ENCODE peak calls at places on chromosomes 5 and 9, in six cellular contexts. One of them, this sample, is unnamed.

GRCh38 chr9:120583958-120584369 is 4.0 kb upstream of the CDK5RAP2 start:
- DNase-seq in brain microvascular endothelial cell: peak
- DNase-seq in foreskin fibroblast: peak
- DNase-seq in tibial artery: no peak
- DNase-seq in H1: no peak
- DNase-seq in transverse colon: peak
- DNase-seq in this sample: peak

GRCh38 chr5:107875834-107876233 is 205.1 kb upstream of the EFNA5 start:
- DNase-seq in tibial artery: no peak
- DNase-seq in transverse colon: no peak
- DNase-seq in foreskin fibroblast: peak
- DNase-seq in brain microvascular endothelial cell: peak
- DNase-seq in H1: no peak
- DNase-seq in this sample: no peak

GRCh38 chr5:177364159-177364962 is 6.6 kb downstream of the RGS14 start:
- DNase-seq in tibial artery: no peak
- DNase-seq in H1: no peak
- DNase-seq in foreskin fibroblast: peak
- DNase-seq in brain microvascular endothelial cell: no peak
- DNase-seq in transverse colon: no peak
- DNase-seq in this sample: no peak

GRCh38 chr5:77015938-77016569 is 14.2 kb upstream of the AGGF1 start:
- DNase-seq in brain microvascular endothelial cell: peak
- DNase-seq in tibial artery: no peak
- DNase-seq in transverse colon: no peak
- DNase-seq in foreskin fibroblast: peak
- DNase-seq in H1: no peak
- DNase-seq in this sample: peak

GRCh38 chr9:4228606-4229005 is 71.3 kb downstream of the GLIS3 start:
- DNase-seq in tibial artery: no peak
- DNase-seq in brain microvascular endothelial cell: peak
- DNase-seq in transverse colon: no peak
- DNase-seq in foreskin fibroblast: peak
- DNase-seq in H1: no peak
- DNase-seq in this sample: no peak

GRCh38 chr5:54990751-54991349 is 5.5 kb upstream of the ESM1 start:
- DNase-seq in transverse colon: no peak
- DNase-seq in H1: no peak
- DNase-seq in brain microvascular endothelial cell: peak
- DNase-seq in tibial artery: no peak
- DNase-seq in foreskin fibroblast: peak
- DNase-seq in this sample: peak

GRCh38 chr5:176660860-176661641 is 13.8 kb downstream of the TSPAN17 start:
- DNase-seq in tibial artery: peak
- DNase-seq in H1: peak
- DNase-seq in transverse colon: peak
- DNase-seq in brain microvascular endothelial cell: peak
- DNase-seq in foreskin fibroblast: peak
- DNase-seq in this sample: no peak

GRCh38 chr5:28499764-28500290 is 1461.4 kb upstream of the CDH9 start:
- DNase-seq in brain microvascular endothelial cell: no peak
- DNase-seq in transverse colon: no peak
- DNase-seq in H1: no peak
- DNase-seq in tibial artery: no peak
- DNase-seq in foreskin fibroblast: no peak
- DNase-seq in this sample: no peak

GRCh38 chr9:23659346-23660006 is 166.6 kb downstream of the ELAVL2 start:
- DNase-seq in transverse colon: no peak
- DNase-seq in H1: no peak
- DNase-seq in brain microvascular endothelial cell: no peak
- DNase-seq in foreskin fibroblast: no peak
- DNase-seq in tibial artery: no peak
- DNase-seq in this sample: no peak

GRCh38 chr5:137453476-137454080 is 45.5 kb downstream of the SPOCK1 start:
- DNase-seq in foreskin fibroblast: peak
- DNase-seq in tibial artery: no peak
- DNase-seq in transverse colon: no peak
- DNase-seq in brain microvascular endothelial cell: peak
- DNase-seq in H1: no peak
- DNase-seq in this sample: no peak

GRCh38 chr9:19028835-19029451 is 4.1 kb downstream of the SAXO1 start:
- DNase-seq in foreskin fibroblast: peak
- DNase-seq in brain microvascular endothelial cell: peak
- DNase-seq in tibial artery: no peak
- DNase-seq in transverse colon: peak
- DNase-seq in H1: no peak
- DNase-seq in this sample: peak

GRCh38 chr5:142783601-142784291 is 13.6 kb downstream of the ARHGAP26 start:
- DNase-seq in tibial artery: peak
- DNase-seq in transverse colon: no peak
- DNase-seq in brain microvascular endothelial cell: no peak
- DNase-seq in H1: no peak
- DNase-seq in foreskin fibroblast: peak
- DNase-seq in this sample: no peak

GRCh38 chr9:134212809-134213507 is 48.6 kb upstream of the RNU6ATAC start:
- DNase-seq in brain microvascular endothelial cell: no peak
- DNase-seq in transverse colon: no peak
- DNase-seq in H1: no peak
- DNase-seq in tibial artery: no peak
- DNase-seq in foreskin fibroblast: no peak
- DNase-seq in this sample: no peak

GRCh38 chr5:172179032-172179989 is 8.7 kb downstream of the STK10 start:
- DNase-seq in transverse colon: peak
- DNase-seq in foreskin fibroblast: peak
- DNase-seq in tibial artery: no peak
- DNase-seq in H1: no peak
- DNase-seq in brain microvascular endothelial cell: peak
- DNase-seq in this sample: no peak

GRCh38 chr5:132176543-132176945 is 51.1 kb downstream of the P4HA2 start:
- DNase-seq in tibial artery: no peak
- DNase-seq in foreskin fibroblast: no peak
- DNase-seq in H1: no peak
- DNase-seq in transverse colon: no peak
- DNase-seq in brain microvascular endothelial cell: no peak
- DNase-seq in this sample: no peak

GRCh38 chr5:43855418-43855817 is 252.4 kb downstream of the NNT start:
- DNase-seq in tibial artery: no peak
- DNase-seq in brain microvascular endothelial cell: no peak
- DNase-seq in transverse colon: no peak
- DNase-seq in H1: no peak
- DNase-seq in foreskin fibroblast: no peak
- DNase-seq in this sample: no peak

GRCh38 chr9:130205912-130206311 is 33.7 kb downstream of the NCS1 start:
- DNase-seq in H1: no peak
- DNase-seq in foreskin fibroblast: no peak
- DNase-seq in transverse colon: no peak
- DNase-seq in tibial artery: no peak
- DNase-seq in brain microvascular endothelial cell: no peak
- DNase-seq in this sample: no peak

GRCh38 chr5:171867786-171868185 is 82.2 kb downstream of the SMIM23 start:
- DNase-seq in H1: no peak
- DNase-seq in transverse colon: no peak
- DNase-seq in foreskin fibroblast: peak
- DNase-seq in tibial artery: no peak
- DNase-seq in brain microvascular endothelial cell: peak
- DNase-seq in this sample: no peak

GRCh38 chr5:149921597-149921996 is 23.0 kb downstream of the PDE6A start:
- DNase-seq in transverse colon: no peak
- DNase-seq in H1: no peak
- DNase-seq in brain microvascular endothelial cell: no peak
- DNase-seq in foreskin fibroblast: no peak
- DNase-seq in tibial artery: no peak
- DNase-seq in this sample: no peak

GRCh38 chr5:172088801-172089200 is 82.4 kb upstream of the FBXW11 start:
- DNase-seq in H1: no peak
- DNase-seq in foreskin fibroblast: no peak
- DNase-seq in brain microvascular endothelial cell: no peak
- DNase-seq in transverse colon: no peak
- DNase-seq in tibial artery: peak
- DNase-seq in this sample: no peak

DNA sequence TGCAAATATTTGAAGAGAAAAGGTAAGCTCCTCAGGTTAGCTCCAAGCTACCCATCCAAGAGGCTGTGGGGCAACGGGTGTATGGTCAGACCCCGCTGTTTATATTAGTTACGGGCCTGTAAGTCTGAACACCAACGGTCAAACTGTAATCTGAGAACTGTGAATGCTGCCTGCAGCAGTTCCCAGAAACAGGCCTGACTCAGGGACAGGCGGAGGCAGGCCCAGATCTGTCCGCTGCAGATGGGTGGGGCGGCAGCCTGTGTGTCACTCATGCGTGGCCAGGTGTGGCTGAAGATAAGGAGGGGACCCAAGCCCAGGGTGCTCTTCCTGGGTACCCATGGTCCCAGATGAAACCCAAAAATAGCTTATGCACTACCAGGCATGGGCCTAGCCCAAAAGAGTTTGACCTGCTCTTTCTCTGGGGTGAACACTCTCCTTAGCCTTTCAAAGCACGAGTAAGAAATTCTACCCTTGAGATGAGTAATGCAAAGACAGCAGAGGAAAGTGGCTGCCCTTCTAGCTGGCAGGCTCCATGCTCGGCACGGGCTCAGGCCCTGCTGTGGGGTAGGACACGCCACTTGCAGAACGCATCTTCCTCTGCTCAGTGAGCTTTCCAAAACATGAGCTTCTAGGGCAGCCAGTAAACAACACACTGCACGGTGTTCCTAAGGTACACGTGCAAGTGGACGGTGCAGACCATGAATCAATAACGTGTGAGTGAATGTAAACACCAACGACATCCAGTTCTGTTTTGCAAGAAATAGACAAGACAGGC is 9.1 kb downstream of the UBAC1 start:
- DNase-seq in brain microvascular endothelial cell: peak
- DNase-seq in H1: no peak
- DNase-seq in transverse colon: no peak
- DNase-seq in tibial artery: no peak
- DNase-seq in foreskin fibroblast: peak
- DNase-seq in this sample: no peak
- H3K4me3 ChIP-seq in brain microvascular endothelial cell: no peak
- H3K4me3 ChIP-seq in H1: no peak
- H3K4me3 ChIP-seq in transverse colon: no peak
- H3K4me3 ChIP-seq in tibial artery: no peak
- H3K4me3 ChIP-seq in foreskin fibroblast: no peak
- H3K4me3 ChIP-seq in this sample: no peak

GRCh38 chr5:144691936-144692335 is 521.3 kb downstream of the KCTD16 start:
- DNase-seq in transverse colon: no peak
- DNase-seq in H1: no peak
- DNase-seq in brain microvascular endothelial cell: no peak
- DNase-seq in foreskin fibroblast: peak
- DNase-seq in tibial artery: no peak
- DNase-seq in this sample: no peak

GRCh38 chr5:144698454-144698853 is 527.8 kb downstream of the KCTD16 start:
- DNase-seq in H1: no peak
- DNase-seq in brain microvascular endothelial cell: peak
- DNase-seq in transverse colon: no peak
- DNase-seq in tibial artery: no peak
- DNase-seq in foreskin fibroblast: peak
- DNase-seq in this sample: peak

GRCh38 chr5:144703776-144704175 is 533.1 kb downstream of the KCTD16 start:
- DNase-seq in brain microvascular endothelial cell: no peak
- DNase-seq in foreskin fibroblast: no peak
- DNase-seq in H1: no peak
- DNase-seq in transverse colon: no peak
- DNase-seq in tibial artery: no peak
- DNase-seq in this sample: no peak

GRCh38 chr5:144697847-144698262 is 527.2 kb downstream of the KCTD16 start:
- DNase-seq in tibial artery: no peak
- DNase-seq in foreskin fibroblast: peak
- DNase-seq in H1: no peak
- DNase-seq in transverse colon: no peak
- DNase-seq in brain microvascular endothelial cell: peak
- DNase-seq in this sample: peak
- TF ChIP-seq CTCF in tibial artery: no peak
- TF ChIP-seq CTCF in foreskin fibroblast: no peak
- TF ChIP-seq CTCF in H1: no peak
- TF ChIP-seq CTCF in transverse colon: no peak
- TF ChIP-seq CTCF in brain microvascular endothelial cell: peak
- TF ChIP-seq CTCF in this sample: peak

GRCh38 chr9:37239224-37239859 is 119.0 kb downstream of the ZCCHC7 start:
- DNase-seq in H1: no peak
- DNase-seq in transverse colon: no peak
- DNase-seq in foreskin fibroblast: no peak
- DNase-seq in brain microvascular endothelial cell: no peak
- DNase-seq in tibial artery: no peak
- DNase-seq in this sample: no peak

GRCh38 chr9:37243588-37244345 is 123.4 kb downstream of the ZCCHC7 start:
- DNase-seq in H1: no peak
- DNase-seq in brain microvascular endothelial cell: no peak
- DNase-seq in tibial artery: no peak
- DNase-seq in transverse colon: no peak
- DNase-seq in foreskin fibroblast: no peak
- DNase-seq in this sample: no peak

GRCh38 chr9:37239921-37240320 is 119.5 kb downstream of the ZCCHC7 start:
- DNase-seq in brain microvascular endothelial cell: no peak
- DNase-seq in H1: no peak
- DNase-seq in transverse colon: no peak
- DNase-seq in tibial artery: no peak
- DNase-seq in foreskin fibroblast: no peak
- DNase-seq in this sample: no peak

GRCh38 chr9:37242089-37242488 is 121.7 kb downstream of the ZCCHC7 start:
- DNase-seq in tibial artery: no peak
- DNase-seq in foreskin fibroblast: no peak
- DNase-seq in H1: no peak
- DNase-seq in transverse colon: no peak
- DNase-seq in brain microvascular endothelial cell: no peak
- DNase-seq in this sample: no peak

DNA sequence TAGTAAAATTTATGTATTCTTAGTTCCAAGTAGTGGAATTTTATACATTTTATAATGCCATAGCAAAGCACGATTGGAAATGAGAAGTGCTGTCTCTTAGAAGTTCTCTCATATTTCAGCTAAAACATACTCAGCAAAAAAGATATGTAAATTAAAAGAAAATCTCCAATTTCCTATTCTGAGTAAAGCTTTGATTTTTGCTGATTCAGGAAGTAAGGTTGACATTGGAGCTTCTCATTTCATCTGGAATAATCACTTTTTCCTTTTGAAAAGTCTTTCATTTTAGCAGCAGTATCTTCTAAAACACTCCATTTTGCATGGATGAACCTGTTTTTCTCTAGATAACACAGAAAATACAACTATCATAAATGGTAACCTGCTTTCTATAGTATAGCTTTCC is 121.0 kb downstream of the ZCCHC7 start:
- DNase-seq in H1: no peak
- DNase-seq in tibial artery: no peak
- DNase-seq in foreskin fibroblast: no peak
- DNase-seq in transverse colon: no peak
- DNase-seq in brain microvascular endothelial cell: no peak
- DNase-seq in this sample: no peak
- H3K4me3 ChIP-seq in H1: no peak
- H3K4me3 ChIP-seq in tibial artery: no peak
- H3K4me3 ChIP-seq in foreskin fibroblast: no peak
- H3K4me3 ChIP-seq in transverse colon: no peak
- H3K4me3 ChIP-seq in brain microvascular endothelial cell: no peak
- H3K4me3 ChIP-seq in this sample: no peak

DNA sequence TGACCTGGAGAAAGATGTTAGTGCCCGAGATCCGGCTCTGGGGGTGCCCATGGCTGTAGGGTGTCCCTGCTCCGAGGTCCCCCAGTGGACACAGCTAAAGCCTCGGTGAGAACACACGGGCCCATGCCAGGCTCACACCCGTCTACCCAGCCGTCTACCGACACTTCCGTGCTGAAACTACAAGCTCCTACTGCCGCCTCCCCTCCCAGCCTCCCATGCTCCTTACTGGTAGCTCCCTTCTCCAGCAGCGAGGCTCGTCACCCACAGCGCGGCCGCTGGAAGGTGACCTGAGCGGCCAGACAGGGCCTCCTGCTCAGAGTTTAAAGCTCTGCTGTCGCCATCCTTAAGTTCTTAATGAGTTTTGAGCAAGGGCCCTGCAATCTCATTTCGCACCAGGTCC is 33.2 kb upstream of the CLPTM1L start:
- DNase-seq in tibial artery: no peak
- DNase-seq in H1: no peak
- DNase-seq in brain microvascular endothelial cell: no peak
- DNase-seq in transverse colon: no peak
- DNase-seq in foreskin fibroblast: no peak
- DNase-seq in this sample: no peak
- TF ChIP-seq CTCF in tibial artery: no peak
- TF ChIP-seq CTCF in H1: no peak
- TF ChIP-seq CTCF in brain microvascular endothelial cell: no peak
- TF ChIP-seq CTCF in transverse colon: no peak
- TF ChIP-seq CTCF in foreskin fibroblast: no peak
- TF ChIP-seq CTCF in this sample: no peak

This sample was measured in AG04449.